ENCODE peak calls at places on chromosomes 1 and 21, in six cellular contexts. M is K562, V is A549, K is HCT116, L is GM12878, J is endothelial cell of umbilical vein. O is an unnamed sample.

GRCh38 chr21:45211661-45212060 is 76.0 kb downstream of the POFUT2 start:
- DNase-seq in L (no peak), M (peak), J (no peak), V (no peak), K (no peak), O (peak)

GRCh38 chr1:9040659-9041030 is 14.4 kb upstream of the SLC2A7 start:
- DNase-seq in K (no peak), L (no peak), J (no peak), M (no peak), V (no peak), O (no peak)

GRCh38 chr21:28283652-28284490 is 708.8 kb downstream of the LTN1 start:
- DNase-seq in K (no peak), L (no peak), M (no peak), J (peak), V (no peak), O (no peak)

GRCh38 chr1:186152227-186152944 is 222.7 kb downstream of the TPR start:
- DNase-seq in J (no peak), M (no peak), L (no peak), V (peak), K (peak), O (peak)

GRCh38 chr21:31667141-31667540 is 7.6 kb downstream of the SOD1 start:
- DNase-seq in V (no peak), M (no peak), K (no peak), L (no peak), J (no peak), O (peak)

GRCh38 chr1:175204285-175204684 is 11.7 kb upstream of the KIAA0040 start:
- DNase-seq in L (no peak), J (no peak), M (no peak), K (no peak), V (no peak), O (no peak)

GRCh38 chr21:25577765-25578069 is 29.6 kb downstream of the MRPL39 start:
- DNase-seq in K (no peak), L (no peak), M (no peak), J (no peak), V (no peak), O (no peak)

GRCh38 chr1:186828612-186829542 is at the start of gene PLA2G4A:
- DNase-seq in V (peak), K (peak), M (no peak), L (no peak), J (peak), O (peak)

GRCh38 chr1:118077331-118078055 is 107.5 kb downstream of the SPAG17 start:
- DNase-seq in M (peak), J (peak), K (peak), V (peak), L (no peak), O (peak)

GRCh38 chr1:39089811-39090519 is 63.8 kb downstream of the NDUFS5 start:
- DNase-seq in L (no peak), M (no peak), K (no peak), J (no peak), V (no peak), O (no peak)

GRCh38 chr1:245860681-245861552 is 646.2 kb downstream of the SMYD3 start:
- DNase-seq in K (no peak), J (peak), M (no peak), V (no peak), L (no peak), O (no peak)

GRCh38 chr1:84809023-84809422 is 84.0 kb downstream of the LPAR3 start:
- DNase-seq in V (no peak), M (no peak), K (no peak), J (no peak), L (no peak), O (no peak)

GRCh38 chr1:105997516-105997915 is 1059.0 kb upstream of the PRMT6 start:
- DNase-seq in L (no peak), J (no peak), K (no peak), V (no peak), M (no peak), O (no peak)

GRCh38 chr1:3668585-3669300 is 16.4 kb downstream of the TP73 start:
- DNase-seq in J (no peak), V (peak), K (peak), M (peak), L (no peak), O (peak)

GRCh38 chr21:44702111-44702972 is 5.4 kb downstream of the KRTAP10-12 start:
- DNase-seq in K (no peak), J (no peak), L (no peak), V (no peak), M (no peak), O (no peak)

GRCh38 chr1:63575340-63575826 is 17.8 kb upstream of the PGM1 start:
- DNase-seq in V (peak), J (peak), L (no peak), K (peak), M (no peak), O (peak)

GRCh38 chr1:42779725-42780124 is 5.1 kb upstream of the TMEM269 start:
- DNase-seq in M (no peak), V (no peak), J (no peak), K (no peak), L (no peak), O (no peak)

GRCh38 chr21:44394733-44395132 is 41.3 kb downstream of the TRPM2 start:
- DNase-seq in M (no peak), L (no peak), K (no peak), V (no peak), J (no peak), O (no peak)

DNA sequence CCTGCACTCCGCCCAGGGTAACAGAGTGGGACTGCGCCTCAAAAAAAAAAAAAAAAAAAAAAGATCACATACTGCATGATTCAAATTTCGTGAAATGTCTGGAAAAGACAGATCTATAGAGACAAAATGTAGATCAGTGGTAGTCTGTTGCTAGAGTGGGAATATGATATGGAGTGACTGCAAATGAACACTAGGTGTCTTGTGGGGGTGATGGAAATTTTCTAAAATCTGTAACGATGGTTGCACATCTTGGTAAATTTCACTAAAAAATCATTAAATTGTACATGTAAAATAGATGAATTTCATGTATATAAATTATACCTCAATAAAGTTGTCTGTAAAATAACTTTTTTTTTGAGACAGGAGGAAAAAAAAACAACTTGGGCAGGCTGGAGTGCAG is 5.5 kb downstream of the AIDA start:
- DNase-seq in L (no peak), V (no peak), J (no peak), K (no peak), M (no peak), O (no peak)
- TF ChIP-seq CTCF in L (no peak), V (no peak), J (no peak), K (no peak), M (no peak), O (no peak)

GRCh38 chr1:942864-943533 is 16.1 kb downstream of the NOC2L start:
- DNase-seq in K (no peak), J (no peak), L (no peak), M (peak), V (peak), O (no peak)
- H3K4me3 ChIP-seq in K (no peak), J (no peak), L (no peak), M (no peak), V (peak), O (no peak)

DNA sequence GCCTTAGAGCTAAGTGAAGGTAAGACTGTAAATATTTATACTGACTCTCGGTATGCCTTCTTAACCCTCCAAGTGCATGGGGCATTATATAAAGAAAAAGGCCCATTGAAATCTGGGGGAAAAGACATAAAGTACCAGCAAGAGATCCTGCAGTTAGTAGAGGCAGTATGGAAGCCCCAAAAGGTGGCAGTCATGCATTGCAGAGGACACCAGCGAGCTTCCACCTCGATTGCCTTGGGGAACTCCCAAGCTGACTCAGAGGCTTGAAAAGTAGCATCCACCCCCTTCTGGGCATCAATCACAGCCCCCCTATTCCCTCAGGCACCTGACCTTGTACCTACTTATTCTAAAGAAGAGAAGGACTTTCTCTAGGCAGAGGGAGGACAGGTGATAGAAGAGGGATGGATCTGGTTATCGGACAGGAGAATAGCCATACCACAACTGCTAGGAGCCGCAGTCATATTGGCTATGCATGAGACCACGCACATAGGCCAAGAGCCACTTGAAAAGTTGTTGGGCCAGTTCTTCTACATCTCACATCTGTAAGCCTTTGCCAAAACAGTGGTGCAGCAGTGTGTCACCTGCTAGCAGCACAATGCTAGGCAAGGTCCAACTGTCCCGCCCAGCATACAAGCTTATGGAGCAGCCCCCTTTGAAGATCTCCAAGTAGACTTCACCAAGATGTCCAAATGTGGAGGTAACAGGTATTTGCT is 19.4 kb downstream of the PLA2G2F start:
- DNase-seq in J (no peak), L (no peak), V (no peak), M (no peak), K (no peak), O (no peak)
- TF ChIP-seq MAX in J (no peak), L (no peak), V (no peak), M (no peak), K (no peak), O (no peak)

GRCh38 chr1:228986093-228986904 is 251.0 kb downstream of the RHOU start:
- DNase-seq in K (no peak), V (no peak), L (no peak), M (no peak), J (no peak), O (peak)
- TF ChIP-seq CTCF in K (no peak), V (no peak), L (no peak), M (no peak), J (no peak), O (no peak)

DNA sequence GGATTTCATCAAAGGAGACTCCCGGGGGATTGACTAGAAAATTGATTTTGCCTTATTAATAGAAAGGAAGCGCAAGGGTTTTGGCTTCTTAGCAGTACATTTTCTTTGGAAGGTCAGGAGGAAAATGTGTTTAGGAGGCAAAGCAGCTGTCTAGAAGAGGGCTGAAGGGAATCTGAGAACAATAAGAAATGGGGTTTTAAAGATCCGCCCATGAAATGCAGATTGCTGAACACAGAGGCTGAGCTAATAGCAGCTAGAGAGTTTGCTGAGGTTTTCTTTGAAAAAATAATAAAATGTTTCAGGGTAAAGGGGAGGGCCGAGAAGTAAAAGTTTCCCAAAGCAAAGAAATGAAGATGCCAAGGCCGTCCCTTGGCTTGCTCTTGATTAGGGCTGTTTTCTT is 4.9 kb downstream of the SERTAD4 start:
- DNase-seq in L (no peak), V (no peak), K (no peak), M (no peak), J (no peak), O (no peak)
- H3K4me3 ChIP-seq in L (no peak), V (no peak), K (no peak), M (no peak), J (no peak), O (no peak)